ENCODE peak calls at places on chromosomes 16 and 17, in seven cellular contexts. C is IMR-90, U is H1, K is SK-N-SH, L is HCT116, S is K562, T is GM12878. W is an unnamed sample.

GRCh38 chr17:81814748-81815645 is 11.0 kb downstream of the GCGR start:
- DNase-seq in K (no peak), T (no peak), U (no peak), S (no peak), L (no peak), C (no peak), W (no peak)

GRCh38 chr16:58366247-58367031 is 25.8 kb upstream of the GINS3 start:
- DNase-seq in T (no peak), U (no peak), K (no peak), S (peak), L (no peak), C (peak), W (peak)

GRCh38 chr16:15604460-15605390 is 38.2 kb downstream of the MARF1 start:
- DNase-seq in C (no peak), S (no peak), U (no peak), L (no peak), T (no peak), K (no peak), W (no peak)

GRCh38 chr17:68821860-68822693 is 133.1 kb downstream of the ABCA8 start:
- DNase-seq in S (no peak), K (peak), C (peak), U (no peak), T (no peak), L (peak), W (peak)

GRCh38 chr17:82212331-82213250 is at the start of gene CCDC57:
- DNase-seq in C (peak), S (peak), L (no peak), K (peak), T (no peak), U (no peak), W (peak)

GRCh38 chr17:44221072-44221861 is 1.8 kb upstream of the UBTF start:
- DNase-seq in S (peak), K (peak), L (no peak), U (no peak), C (peak), T (no peak), W (peak)

GRCh38 chr17:35578195-35578928 is at the start of gene PEX12:
- DNase-seq in S (peak), T (peak), K (peak), C (peak), U (peak), L (peak), W (peak)

GRCh38 chr17:27569884-27570577 is 61.0 kb upstream of the LGALS9 start:
- DNase-seq in U (no peak), K (peak), S (peak), L (no peak), C (no peak), T (no peak), W (no peak)

GRCh38 chr16:81265658-81266451 is 27.4 kb downstream of the BCO1 start:
- DNase-seq in U (no peak), C (peak), L (no peak), T (no peak), K (no peak), S (no peak), W (no peak)

GRCh38 chr17:78781339-78782304 is at the start of gene CYTH1:
- DNase-seq in L (no peak), C (no peak), S (peak), U (no peak), T (no peak), K (peak), W (no peak)

GRCh38 chr17:49388692-49389513 is 25.8 kb downstream of the PHB1 start:
- DNase-seq in U (no peak), K (no peak), T (no peak), C (peak), L (no peak), S (no peak), W (no peak)

GRCh38 chr17:49393491-49394255 is 21.0 kb downstream of the PHB1 start:
- DNase-seq in S (no peak), K (no peak), C (no peak), U (no peak), T (no peak), L (no peak), W (no peak)

GRCh38 chr17:49388290-49388640 is 26.2 kb upstream of the ZNF652 start:
- DNase-seq in C (no peak), L (no peak), T (no peak), U (no peak), S (no peak), K (no peak), W (no peak)

GRCh38 chr17:49387374-49388289 is 25.6 kb upstream of the ZNF652 start:
- DNase-seq in L (no peak), T (no peak), U (no peak), K (no peak), C (no peak), S (peak), W (no peak)

GRCh38 chr17:49390548-49391324 is 23.9 kb downstream of the PHB1 start:
- DNase-seq in C (no peak), L (no peak), U (no peak), T (no peak), K (no peak), S (peak), W (no peak)
- TF ChIP-seq RAD21 in C (no peak), L (no peak), U (no peak), T (no peak), K (no peak), S (no peak), W (no peak)

GRCh38 chr17:8001976-8002645 is at the start of gene GUCY2D:
- DNase-seq in C (no peak), L (no peak), T (no peak), U (no peak), K (no peak), S (no peak), W (no peak)
- H3K4me3 ChIP-seq in C (no peak), L (no peak), T (no peak), U (peak), K (no peak), S (no peak), W (no peak)

GRCh38 chr16:64880994-64881393 is 240.9 kb downstream of the CDH11 start:
- DNase-seq in U (no peak), L (no peak), S (no peak), K (no peak), C (peak), T (no peak), W (no peak)
- TF ChIP-seq RAD21 in U (no peak), L (no peak), S (no peak), K (no peak), C (no peak), T (no peak), W (no peak)

GRCh38 chr17:47274319-47275069 is 20.9 kb downstream of the ITGB3 start:
- DNase-seq in K (no peak), T (no peak), S (no peak), U (no peak), C (no peak), L (no peak), W (no peak)
- H3K4me3 ChIP-seq in K (no peak), T (no peak), S (no peak), U (no peak), C (no peak), L (no peak), W (no peak)

DNA sequence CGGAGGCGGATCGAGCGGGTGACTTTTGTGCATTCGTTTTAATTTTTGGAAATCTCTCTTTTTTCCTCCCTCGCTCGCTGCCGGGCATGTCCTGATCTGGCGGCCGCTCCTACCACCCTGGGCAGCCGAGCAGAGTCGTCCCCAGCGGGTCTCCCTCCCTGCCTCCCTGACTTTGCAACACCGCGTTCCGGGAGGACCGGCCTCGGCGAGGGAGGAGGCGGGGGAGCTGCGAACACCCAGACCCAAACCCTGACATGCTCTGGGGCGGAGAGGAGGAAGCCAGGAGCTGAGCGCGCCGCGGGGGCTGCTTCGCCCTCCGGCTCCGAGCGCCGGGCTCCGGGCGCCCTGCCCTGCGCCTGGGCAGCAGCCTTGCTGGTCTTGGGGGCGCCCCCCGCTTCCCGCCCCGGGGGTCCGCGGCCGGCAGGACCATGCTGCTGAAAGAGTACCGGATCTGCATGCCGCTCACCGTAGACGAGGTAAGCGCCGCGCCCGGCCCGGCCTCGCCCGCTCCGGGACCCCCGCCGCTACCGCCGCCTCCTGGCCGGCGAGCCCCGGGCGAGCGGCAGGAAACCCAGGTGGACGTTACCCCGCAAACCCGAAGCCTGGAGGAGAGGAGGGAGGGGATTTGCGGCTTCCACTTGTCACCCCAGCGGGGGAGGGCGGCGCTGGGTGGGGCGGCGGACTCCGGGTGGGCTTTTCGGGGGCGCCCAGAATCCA is 804 bp downstream of the PITPNC1 start:
- DNase-seq in K (peak), L (no peak), T (no peak), U (no peak), S (peak), C (peak), W (peak)
- TF ChIP-seq RAD21 in K (peak), L (no peak), T (no peak), U (no peak), S (peak), C (no peak), W (no peak)

GRCh38 chr17:62140376-62140775 is 75.3 kb upstream of the MED13 start:
- DNase-seq in S (no peak), C (no peak), U (no peak), K (no peak), T (no peak), L (no peak), W (no peak)

GRCh38 chr17:62135742-62136141 is 70.7 kb upstream of the MED13 start:
- DNase-seq in L (no peak), K (no peak), C (no peak), T (no peak), S (no peak), U (no peak), W (no peak)

GRCh38 chr17:62139141-62139540 is 74.1 kb upstream of the MED13 start:
- DNase-seq in U (no peak), K (no peak), T (no peak), C (no peak), S (no peak), L (no peak), W (no peak)

GRCh38 chr17:62140836-62141235 is 75.8 kb upstream of the MED13 start:
- DNase-seq in L (no peak), S (no peak), K (no peak), T (no peak), U (no peak), C (peak), W (no peak)
- H3K4me3 ChIP-seq in L (no peak), S (no peak), K (no peak), T (no peak), U (no peak), C (no peak), W (no peak)

GRCh38 chr17:76558210-76559095 is 18.6 kb downstream of the PRCD start:
- DNase-seq in L (no peak), C (peak), S (peak), U (no peak), K (peak), T (no peak), W (peak)
- TF ChIP-seq RAD21 in L (peak), C (peak), S (peak), U (peak), K (peak), T (peak), W (peak)

DNA sequence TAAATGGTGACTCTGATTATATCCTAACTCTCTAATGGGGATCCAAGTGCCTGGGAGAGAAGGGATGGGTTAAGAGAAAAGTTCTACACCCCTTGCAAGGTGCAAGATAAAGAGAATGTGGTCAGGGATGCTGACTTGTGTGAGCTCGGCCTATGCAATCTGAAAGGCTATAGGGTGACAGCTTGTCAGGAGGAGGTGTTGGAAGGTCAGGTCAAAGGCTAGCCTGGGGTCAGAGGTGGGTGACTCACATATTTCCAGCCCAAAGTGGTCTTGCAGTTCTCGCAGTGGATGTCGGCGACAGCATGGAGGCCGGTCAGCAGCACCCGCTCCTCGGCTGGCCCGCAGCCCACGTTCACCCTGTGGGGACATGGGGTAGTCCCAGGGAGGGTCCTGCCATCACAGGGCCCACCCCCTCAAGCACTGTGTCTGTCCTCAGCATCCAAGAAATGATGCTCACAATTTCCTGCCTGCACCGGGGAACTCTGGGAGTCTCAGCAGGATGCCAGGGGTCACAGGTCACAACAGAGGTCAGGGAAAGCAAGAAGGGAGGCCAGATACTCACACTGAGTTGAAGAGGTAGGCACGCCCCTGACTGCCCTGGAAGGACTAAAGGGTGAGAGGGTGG is 1.4 kb downstream of the YPEL3 start:
- DNase-seq in C (no peak), T (no peak), S (peak), K (no peak), U (no peak), L (no peak), W (no peak)
- H3K4me3 ChIP-seq in C (no peak), T (peak), S (no peak), K (no peak), U (no peak), L (no peak), W (no peak)